ENCODE peak calls at places on chromosomes 5 and 9, in ten cellular contexts. One of them, this sample, is unnamed.

GRCh38 chr9:127776195-127776918 is 2.1 kb downstream of the SH2D3C start:
- DNase-seq in PC-3: no peak
- DNase-seq in nephron progenitor cell: peak
- DNase-seq in foreskin fibroblast: no peak
- DNase-seq in fibroblast of mammary gland: no peak
- DNase-seq in ovary: no peak
- DNase-seq in epithelial cell of esophagus: no peak
- DNase-seq in brain microvascular endothelial cell: no peak
- DNase-seq in AG09319: no peak
- DNase-seq in right atrium auricular region: no peak
- DNase-seq in this sample: peak

GRCh38 chr9:129574911-129575574 is 45.9 kb downstream of the C9orf50 start:
- DNase-seq in PC-3: no peak
- DNase-seq in nephron progenitor cell: no peak
- DNase-seq in foreskin fibroblast: peak
- DNase-seq in fibroblast of mammary gland: peak
- DNase-seq in ovary: no peak
- DNase-seq in epithelial cell of esophagus: no peak
- DNase-seq in brain microvascular endothelial cell: peak
- DNase-seq in AG09319: no peak
- DNase-seq in right atrium auricular region: no peak
- DNase-seq in this sample: no peak

GRCh38 chr9:38164659-38165221 is 95.7 kb upstream of the SHB start:
- DNase-seq in PC-3: no peak
- DNase-seq in nephron progenitor cell: no peak
- DNase-seq in foreskin fibroblast: no peak
- DNase-seq in fibroblast of mammary gland: no peak
- DNase-seq in ovary: no peak
- DNase-seq in epithelial cell of esophagus: no peak
- DNase-seq in brain microvascular endothelial cell: no peak
- DNase-seq in AG09319: no peak
- DNase-seq in right atrium auricular region: no peak
- DNase-seq in this sample: no peak

GRCh38 chr5:96529559-96529958 is 96.5 kb upstream of the PCSK1 start:
- DNase-seq in PC-3: no peak
- DNase-seq in nephron progenitor cell: no peak
- DNase-seq in foreskin fibroblast: no peak
- DNase-seq in fibroblast of mammary gland: no peak
- DNase-seq in ovary: no peak
- DNase-seq in epithelial cell of esophagus: no peak
- DNase-seq in brain microvascular endothelial cell: no peak
- DNase-seq in AG09319: no peak
- DNase-seq in right atrium auricular region: no peak
- DNase-seq in this sample: no peak

GRCh38 chr5:85069659-85070640 is 685.3 kb upstream of the EDIL3 start:
- DNase-seq in PC-3: no peak
- DNase-seq in nephron progenitor cell: no peak
- DNase-seq in foreskin fibroblast: no peak
- DNase-seq in fibroblast of mammary gland: peak
- DNase-seq in ovary: no peak
- DNase-seq in epithelial cell of esophagus: peak
- DNase-seq in brain microvascular endothelial cell: no peak
- DNase-seq in AG09319: no peak
- DNase-seq in right atrium auricular region: no peak
- DNase-seq in this sample: no peak

GRCh38 chr5:93186031-93186682 is 394.9 kb downstream of the NR2F1-AS1 start:
- DNase-seq in PC-3: peak
- DNase-seq in nephron progenitor cell: no peak
- DNase-seq in foreskin fibroblast: peak
- DNase-seq in fibroblast of mammary gland: peak
- DNase-seq in ovary: no peak
- DNase-seq in epithelial cell of esophagus: peak
- DNase-seq in brain microvascular endothelial cell: peak
- DNase-seq in AG09319: no peak
- DNase-seq in right atrium auricular region: no peak
- DNase-seq in this sample: no peak

GRCh38 chr9:88400021-88400420 is 11.8 kb downstream of the SPIN1 start:
- DNase-seq in PC-3: peak
- DNase-seq in nephron progenitor cell: no peak
- DNase-seq in foreskin fibroblast: peak
- DNase-seq in fibroblast of mammary gland: peak
- DNase-seq in ovary: no peak
- DNase-seq in epithelial cell of esophagus: peak
- DNase-seq in brain microvascular endothelial cell: peak
- DNase-seq in AG09319: no peak
- DNase-seq in right atrium auricular region: no peak
- DNase-seq in this sample: no peak

GRCh38 chr5:142906863-142907671 is 136.9 kb downstream of the ARHGAP26 start:
- DNase-seq in PC-3: peak
- DNase-seq in nephron progenitor cell: no peak
- DNase-seq in foreskin fibroblast: peak
- DNase-seq in fibroblast of mammary gland: peak
- DNase-seq in ovary: no peak
- DNase-seq in epithelial cell of esophagus: no peak
- DNase-seq in brain microvascular endothelial cell: peak
- DNase-seq in AG09319: no peak
- DNase-seq in right atrium auricular region: no peak
- DNase-seq in this sample: no peak

GRCh38 chr5:173645437-173645807 is 29.0 kb upstream of the BOD1 start:
- DNase-seq in PC-3: no peak
- DNase-seq in nephron progenitor cell: no peak
- DNase-seq in foreskin fibroblast: no peak
- DNase-seq in fibroblast of mammary gland: no peak
- DNase-seq in ovary: no peak
- DNase-seq in epithelial cell of esophagus: no peak
- DNase-seq in brain microvascular endothelial cell: no peak
- DNase-seq in AG09319: no peak
- DNase-seq in right atrium auricular region: no peak
- DNase-seq in this sample: no peak

GRCh38 chr9:14529047-14529446 is 164.2 kb downstream of the ZDHHC21 start:
- DNase-seq in PC-3: no peak
- DNase-seq in nephron progenitor cell: no peak
- DNase-seq in foreskin fibroblast: no peak
- DNase-seq in fibroblast of mammary gland: no peak
- DNase-seq in ovary: no peak
- DNase-seq in epithelial cell of esophagus: no peak
- DNase-seq in brain microvascular endothelial cell: no peak
- DNase-seq in AG09319: no peak
- DNase-seq in right atrium auricular region: no peak
- DNase-seq in this sample: no peak

GRCh38 chr9:121322037-121322736 is 47.9 kb downstream of the STOM start:
- DNase-seq in PC-3: peak
- DNase-seq in nephron progenitor cell: no peak
- DNase-seq in foreskin fibroblast: peak
- DNase-seq in fibroblast of mammary gland: peak
- DNase-seq in ovary: no peak
- DNase-seq in epithelial cell of esophagus: peak
- DNase-seq in brain microvascular endothelial cell: peak
- DNase-seq in AG09319: peak
- DNase-seq in right atrium auricular region: peak
- DNase-seq in this sample: no peak

GRCh38 chr5:113043491-113043931 is 66.9 kb downstream of the DCP2 start:
- DNase-seq in PC-3: peak
- DNase-seq in nephron progenitor cell: peak
- DNase-seq in foreskin fibroblast: peak
- DNase-seq in fibroblast of mammary gland: peak
- DNase-seq in ovary: peak
- DNase-seq in epithelial cell of esophagus: no peak
- DNase-seq in brain microvascular endothelial cell: no peak
- DNase-seq in AG09319: no peak
- DNase-seq in right atrium auricular region: no peak
- DNase-seq in this sample: no peak

GRCh38 chr9:72315510-72316287 is 49.3 kb downstream of the ZFAND5 start:
- DNase-seq in PC-3: peak
- DNase-seq in nephron progenitor cell: peak
- DNase-seq in foreskin fibroblast: peak
- DNase-seq in fibroblast of mammary gland: peak
- DNase-seq in ovary: peak
- DNase-seq in epithelial cell of esophagus: peak
- DNase-seq in brain microvascular endothelial cell: no peak
- DNase-seq in AG09319: peak
- DNase-seq in right atrium auricular region: no peak
- DNase-seq in this sample: no peak

GRCh38 chr5:59401637-59402036 is 491.9 kb downstream of the PDE4D start:
- DNase-seq in PC-3: no peak
- DNase-seq in nephron progenitor cell: no peak
- DNase-seq in foreskin fibroblast: no peak
- DNase-seq in fibroblast of mammary gland: no peak
- DNase-seq in ovary: no peak
- DNase-seq in epithelial cell of esophagus: no peak
- DNase-seq in brain microvascular endothelial cell: no peak
- DNase-seq in AG09319: no peak
- DNase-seq in right atrium auricular region: no peak
- DNase-seq in this sample: no peak

GRCh38 chr5:149466457-149466972 is 84.7 kb downstream of the CSNK1A1 start:
- DNase-seq in PC-3: peak
- DNase-seq in nephron progenitor cell: peak
- DNase-seq in foreskin fibroblast: peak
- DNase-seq in fibroblast of mammary gland: peak
- DNase-seq in ovary: no peak
- DNase-seq in epithelial cell of esophagus: peak
- DNase-seq in brain microvascular endothelial cell: peak
- DNase-seq in AG09319: no peak
- DNase-seq in right atrium auricular region: no peak
- DNase-seq in this sample: no peak

GRCh38 chr9:88658311-88658822 is 123.4 kb downstream of the NXNL2 start:
- DNase-seq in PC-3: no peak
- DNase-seq in nephron progenitor cell: no peak
- DNase-seq in foreskin fibroblast: peak
- DNase-seq in fibroblast of mammary gland: peak
- DNase-seq in ovary: no peak
- DNase-seq in epithelial cell of esophagus: peak
- DNase-seq in brain microvascular endothelial cell: peak
- DNase-seq in AG09319: peak
- DNase-seq in right atrium auricular region: peak
- DNase-seq in this sample: no peak

DNA sequence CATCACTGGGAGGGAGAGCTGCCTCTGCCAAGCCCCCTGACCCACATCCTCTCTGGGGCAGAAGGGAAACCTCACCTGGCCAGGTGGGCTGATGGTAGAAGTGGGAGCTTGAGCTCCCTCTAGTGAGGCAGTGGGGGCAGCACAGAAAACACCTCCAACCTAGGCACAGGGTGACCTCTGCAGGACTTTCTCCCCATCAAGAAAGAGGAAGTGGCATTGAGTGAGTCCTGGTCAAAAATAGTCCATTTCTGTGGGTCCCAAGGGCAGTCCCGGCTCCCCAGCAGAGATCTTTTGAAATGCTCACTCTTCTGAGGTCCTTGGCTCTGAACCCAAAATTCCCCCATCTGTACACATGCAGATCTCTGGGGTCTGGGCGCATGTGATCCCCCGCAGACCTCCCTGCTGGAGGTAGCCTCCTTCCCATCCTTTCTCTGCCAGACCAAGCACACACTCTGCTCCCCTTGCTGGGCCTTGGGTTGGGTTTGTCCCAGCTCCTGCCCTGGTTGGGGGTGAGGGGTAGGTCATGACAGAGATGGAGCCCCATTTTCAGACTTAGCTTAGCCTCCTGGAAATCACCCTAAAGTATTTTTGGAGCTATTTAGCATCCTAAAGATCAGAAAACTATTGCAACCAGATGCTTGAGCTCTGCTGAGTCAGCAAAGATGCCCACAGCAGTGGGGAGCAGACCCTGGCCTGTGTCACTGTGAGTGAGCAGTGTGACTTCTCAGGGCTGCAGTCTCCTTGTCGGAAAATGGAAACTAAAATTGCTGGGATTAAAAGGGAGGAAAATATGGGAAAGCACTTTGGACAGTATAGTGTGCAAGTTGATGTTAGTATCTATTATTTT is 41.6 kb upstream of the LCP2 start:
- DNase-seq in PC-3: no peak
- DNase-seq in nephron progenitor cell: no peak
- DNase-seq in foreskin fibroblast: no peak
- DNase-seq in fibroblast of mammary gland: no peak
- DNase-seq in ovary: no peak
- DNase-seq in epithelial cell of esophagus: peak
- DNase-seq in brain microvascular endothelial cell: no peak
- DNase-seq in AG09319: no peak
- DNase-seq in right atrium auricular region: no peak
- DNase-seq in this sample: peak
- TF ChIP-seq CTCF in PC-3: no peak
- TF ChIP-seq CTCF in nephron progenitor cell: no peak
- TF ChIP-seq CTCF in foreskin fibroblast: no peak
- TF ChIP-seq CTCF in fibroblast of mammary gland: peak
- TF ChIP-seq CTCF in ovary: no peak
- TF ChIP-seq CTCF in epithelial cell of esophagus: no peak
- TF ChIP-seq CTCF in brain microvascular endothelial cell: no peak
- TF ChIP-seq CTCF in AG09319: no peak
- TF ChIP-seq CTCF in right atrium auricular region: peak
- TF ChIP-seq CTCF in this sample: peak

GRCh38 chr5:158816306-158816705 is 283.4 kb downstream of the EBF1 start:
- DNase-seq in PC-3: no peak
- DNase-seq in nephron progenitor cell: no peak
- DNase-seq in foreskin fibroblast: no peak
- DNase-seq in fibroblast of mammary gland: no peak
- DNase-seq in ovary: no peak
- DNase-seq in epithelial cell of esophagus: no peak
- DNase-seq in brain microvascular endothelial cell: no peak
- DNase-seq in AG09319: no peak
- DNase-seq in right atrium auricular region: no peak
- DNase-seq in this sample: no peak
- TF ChIP-seq CTCF in PC-3: no peak
- TF ChIP-seq CTCF in nephron progenitor cell: no peak
- TF ChIP-seq CTCF in foreskin fibroblast: no peak
- TF ChIP-seq CTCF in fibroblast of mammary gland: no peak
- TF ChIP-seq CTCF in ovary: no peak
- TF ChIP-seq CTCF in epithelial cell of esophagus: no peak
- TF ChIP-seq CTCF in brain microvascular endothelial cell: no peak
- TF ChIP-seq CTCF in AG09319: no peak
- TF ChIP-seq CTCF in right atrium auricular region: no peak
- TF ChIP-seq CTCF in this sample: no peak

DNA sequence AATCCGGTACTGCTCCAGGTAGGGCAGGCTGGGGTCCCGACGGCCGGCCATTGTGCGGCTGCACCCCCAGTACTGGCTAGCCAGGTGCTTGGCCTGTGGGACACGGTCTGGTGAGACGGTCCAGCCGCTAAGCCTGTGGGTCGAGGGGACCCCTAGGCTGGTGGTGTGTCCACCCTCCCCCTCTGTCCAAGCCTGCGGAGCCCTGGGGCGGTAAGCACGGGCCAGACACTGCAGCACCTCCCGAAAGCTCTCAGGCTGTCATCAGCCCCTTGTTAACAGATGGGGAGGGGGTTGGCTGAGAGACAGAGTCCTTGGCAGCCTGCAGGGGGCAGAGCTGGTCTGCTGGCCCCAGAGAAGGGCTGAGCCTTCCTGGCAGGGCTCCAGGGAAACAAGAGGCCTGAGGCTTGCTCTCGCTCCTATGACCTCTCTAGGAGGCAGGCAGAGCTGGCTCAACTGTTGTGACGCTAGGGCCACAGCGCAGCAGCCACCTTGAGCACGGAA is 11.8 kb upstream of the MRNIP start:
- DNase-seq in PC-3: peak
- DNase-seq in nephron progenitor cell: peak
- DNase-seq in foreskin fibroblast: no peak
- DNase-seq in fibroblast of mammary gland: peak
- DNase-seq in ovary: peak
- DNase-seq in epithelial cell of esophagus: peak
- DNase-seq in brain microvascular endothelial cell: peak
- DNase-seq in AG09319: no peak
- DNase-seq in right atrium auricular region: no peak
- DNase-seq in this sample: no peak
- TF ChIP-seq CTCF in PC-3: peak
- TF ChIP-seq CTCF in nephron progenitor cell: peak
- TF ChIP-seq CTCF in foreskin fibroblast: peak
- TF ChIP-seq CTCF in fibroblast of mammary gland: peak
- TF ChIP-seq CTCF in ovary: no peak
- TF ChIP-seq CTCF in epithelial cell of esophagus: peak
- TF ChIP-seq CTCF in brain microvascular endothelial cell: peak
- TF ChIP-seq CTCF in AG09319: peak
- TF ChIP-seq CTCF in right atrium auricular region: no peak
- TF ChIP-seq CTCF in this sample: no peak

GRCh38 chr9:92508018-92508417 is 25.7 kb upstream of the ASPN start:
- DNase-seq in PC-3: no peak
- DNase-seq in nephron progenitor cell: no peak
- DNase-seq in foreskin fibroblast: peak
- DNase-seq in fibroblast of mammary gland: no peak
- DNase-seq in ovary: peak
- DNase-seq in epithelial cell of esophagus: no peak
- DNase-seq in brain microvascular endothelial cell: no peak
- DNase-seq in AG09319: no peak
- DNase-seq in right atrium auricular region: no peak
- DNase-seq in this sample: no peak
- TF ChIP-seq CTCF in PC-3: no peak
- TF ChIP-seq CTCF in nephron progenitor cell: no peak
- TF ChIP-seq CTCF in foreskin fibroblast: no peak
- TF ChIP-seq CTCF in fibroblast of mammary gland: peak
- TF ChIP-seq CTCF in ovary: no peak
- TF ChIP-seq CTCF in epithelial cell of esophagus: no peak
- TF ChIP-seq CTCF in brain microvascular endothelial cell: peak
- TF ChIP-seq CTCF in AG09319: no peak
- TF ChIP-seq CTCF in right atrium auricular region: no peak
- TF ChIP-seq CTCF in this sample: no peak